ENCODE peak calls at places on chromosomes 6 and 20, in seven cellular contexts. G, I, N, T, U, L and Q are unnamed samples.

GRCh38 chr6:37630281-37630799 is 67.3 kb downstream of the MDGA1 start:
- DNase-seq in G (peak; percentile 37), I (peak; percentile 100), N (peak; percentile 98), T (no peak), U (no peak), L (no peak), Q (peak; percentile 99)

GRCh38 chr20:1302578-1303541 is 26.1 kb downstream of the SDCBP2 start:
- DNase-seq in G (no peak), I (no peak), N (no peak), T (no peak), U (no peak), L (no peak), Q (no peak)

GRCh38 chr20:6994452-6994851 is 227.0 kb downstream of the BMP2 start:
- DNase-seq in G (no peak), I (no peak), N (peak; percentile 16), T (no peak), U (no peak), L (no peak), Q (no peak)

GRCh38 chr20:50346372-50347347 is 156.0 kb downstream of the CEBPB start:
- DNase-seq in G (peak; percentile 89), I (peak; percentile 84), N (peak; percentile 76), T (no peak), U (peak; percentile 82), L (peak; percentile 92), Q (peak; percentile 80)

GRCh38 chr20:19779634-19780033 is 21.6 kb downstream of the RIN2 start:
- DNase-seq in G (no peak), I (no peak), N (no peak), T (peak; percentile 96), U (no peak), L (no peak), Q (no peak)

GRCh38 chr6:10460096-10460495 is 45.2 kb upstream of the TFAP2A start:
- DNase-seq in G (no peak), I (no peak), N (no peak), T (peak; percentile 53), U (no peak), L (no peak), Q (no peak)

GRCh38 chr6:169915769-169916550 is 164.5 kb downstream of the ERMARD start:
- DNase-seq in G (no peak), I (no peak), N (no peak), T (no peak), U (no peak), L (no peak), Q (peak; percentile 90)

GRCh38 chr6:27777614-27778355 is 134.4 kb downstream of the OR2B2 start:
- DNase-seq in G (no peak), I (no peak), N (no peak), T (no peak), U (no peak), L (no peak), Q (no peak)

GRCh38 chr6:148835920-148836441 is 89.2 kb downstream of the UST start:
- DNase-seq in G (no peak), I (peak; percentile 83), N (peak; percentile 88), T (no peak), U (no peak), L (no peak), Q (no peak)

GRCh38 chr6:167233490-167233889 is 57.6 kb upstream of the UNC93A start:
- DNase-seq in G (no peak), I (no peak), N (no peak), T (no peak), U (no peak), L (no peak), Q (no peak)

GRCh38 chr6:7236312-7237209 is 76.4 kb downstream of the SSR1 start:
- DNase-seq in G (no peak), I (no peak), N (no peak), T (peak; percentile 18), U (no peak), L (no peak), Q (no peak)

GRCh38 chr20:21503345-21503744 is 10.5 kb downstream of the NKX2-2 start:
- DNase-seq in G (no peak), I (peak; percentile 41), N (peak; percentile 23), T (peak; percentile 96), U (no peak), L (no peak), Q (no peak)

GRCh38 chr20:45944151-45944964 is 9.9 kb downstream of the PCIF1 start:
- DNase-seq in G (no peak), I (no peak), N (no peak), T (no peak), U (no peak), L (no peak), Q (no peak)

GRCh38 chr6:106370639-106371038 is 10.1 kb downstream of the CRYBG1 start:
- DNase-seq in G (no peak), I (no peak), N (no peak), T (no peak), U (no peak), L (no peak), Q (no peak)

GRCh38 chr6:72374864-72375263 is 247.0 kb upstream of the KCNQ5 start:
- DNase-seq in G (no peak), I (no peak), N (no peak), T (no peak), U (no peak), L (no peak), Q (no peak)

GRCh38 chr6:158376650-158377081 is 64.4 kb downstream of the TULP4 start:
- DNase-seq in G (no peak), I (peak; percentile 16), N (peak; percentile 61), T (no peak), U (no peak), L (no peak), Q (no peak)

GRCh38 chr20:30599990-30600389 is 657.5 kb upstream of the DEFB115 start:
- DNase-seq in G (no peak), I (no peak), N (no peak), T (no peak), U (no peak), L (no peak), Q (no peak)

GRCh38 chr6:42507901-42508300 is 55.9 kb upstream of the UBR2 start:
- DNase-seq in G (no peak), I (no peak), N (no peak), T (no peak), U (no peak), L (no peak), Q (no peak)

GRCh38 chr6:108501559-108501958 is 59.2 kb upstream of the FOXO3 start:
- DNase-seq in G (no peak), I (peak; percentile 59), N (no peak), T (no peak), U (no peak), L (no peak), Q (no peak)

GRCh38 chr20:21114584-21114983 is 8.4 kb upstream of the LINC00237 start:
- DNase-seq in G (no peak), I (no peak), N (no peak), T (no peak), U (no peak), L (no peak), Q (no peak)

GRCh38 chr6:116066789-116067188 is 6.1 kb upstream of the FRK start:
- DNase-seq in G (no peak), I (no peak), N (no peak), T (no peak), U (no peak), L (no peak), Q (no peak)

GRCh38 chr20:32296874-32297420 is 19.5 kb downstream of the KIF3B start:
- DNase-seq in G (no peak), I (no peak), N (no peak), T (no peak), U (no peak), L (no peak), Q (no peak)

GRCh38 chr20:23401051-23401450 is 20.2 kb downstream of the NAPB start:
- DNase-seq in G (no peak), I (no peak), N (no peak), T (no peak), U (no peak), L (no peak), Q (no peak)

GRCh38 chr6:26097268-26097875 is 10.1 kb downstream of the HFE start:
- DNase-seq in G (peak; percentile 52), I (peak; percentile 60), N (no peak), T (peak; percentile 50), U (peak; percentile 57), L (no peak), Q (peak; percentile 85)

GRCh38 chr20:11140359-11140758 is 466.6 kb upstream of the JAG1 start:
- DNase-seq in G (no peak), I (peak; percentile 85), N (peak; percentile 87), T (no peak), U (no peak), L (no peak), Q (peak; percentile 15)

GRCh38 chr20:64072664-64073063 is 6.7 kb downstream of the RGS19 start:
- DNase-seq in G (no peak), I (no peak), N (no peak), T (no peak), U (no peak), L (no peak), Q (no peak)

GRCh38 chr6:704037-704436 is 11.1 kb upstream of the EXOC2 start:
- DNase-seq in G (no peak), I (no peak), N (no peak), T (no peak), U (no peak), L (no peak), Q (peak; percentile 51)

GRCh38 chr6:102137859-102138258 is 744.4 kb downstream of the GRIK2 start:
- DNase-seq in G (no peak), I (no peak), N (no peak), T (no peak), U (no peak), L (no peak), Q (no peak)

GRCh38 chr6:104381907-104382306 is 477.8 kb downstream of the HACE1 start:
- DNase-seq in G (no peak), I (no peak), N (no peak), T (no peak), U (no peak), L (no peak), Q (no peak)

GRCh38 chr6:131132360-131132759 is 2.9 kb upstream of the AKAP7 start:
- DNase-seq in G (no peak), I (no peak), N (no peak), T (no peak), U (no peak), L (no peak), Q (no peak)

GRCh38 chr6:20340459-20340858 is 61.2 kb upstream of the E2F3 start:
- DNase-seq in G (no peak), I (peak; percentile 5), N (no peak), T (no peak), U (no peak), L (no peak), Q (no peak)